ENCODE peak calls at places on chromosome 3, in eight cellular contexts. H, B, Z, K, I, O, V and W are unnamed samples.

GRCh38 chr3:11567516-11568467 is 75.9 kb downstream of the VGLL4 start:
- DNase-seq in B (peak; percentile 65), V (peak; percentile 93), Z (peak; percentile 84), H (no peak), I (peak; percentile 93), O (no peak), K (peak; percentile 71), W (no peak)

GRCh38 chr3:164577667-164578066 is 500.6 kb downstream of the SI start:
- DNase-seq in K (no peak), B (no peak), Z (no peak), O (no peak), H (no peak), I (no peak), V (no peak), W (no peak)

GRCh38 chr3:137642831-137643230 is 121.3 kb upstream of the SOX14 start:
- DNase-seq in V (peak; percentile 12), O (no peak), H (no peak), B (no peak), I (no peak), Z (no peak), K (no peak), W (no peak)

GRCh38 chr3:99509224-99509623 is 129.2 kb upstream of the COL8A1 start:
- DNase-seq in H (no peak), Z (peak; percentile 89), I (no peak), V (peak; percentile 48), B (no peak), O (no peak), K (peak; percentile 91), W (no peak)

GRCh38 chr3:171980578-171981270 is 58.7 kb upstream of the FNDC3B start:
- DNase-seq in V (no peak), B (no peak), I (no peak), O (no peak), Z (peak; percentile 38), K (peak; percentile 71), H (no peak), W (no peak)

GRCh38 chr3:100825574-100825973 is 116.3 kb downstream of the TFG start:
- DNase-seq in I (no peak), K (peak; percentile 60), Z (no peak), V (no peak), B (no peak), H (no peak), O (no peak), W (no peak)

GRCh38 chr3:114092151-114093000 is 35.8 kb downstream of the QTRT2 start:
- DNase-seq in K (no peak), H (no peak), V (peak; percentile 15), O (no peak), I (no peak), B (no peak), Z (no peak), W (no peak)

GRCh38 chr3:178602864-178603263 is 66.6 kb downstream of the KCNMB2 start:
- DNase-seq in B (no peak), O (no peak), I (no peak), V (no peak), H (no peak), Z (no peak), K (no peak), W (no peak)

GRCh38 chr3:122947621-122948202 is 79.9 kb downstream of the SEMA5B start:
- DNase-seq in I (no peak), V (peak; percentile 41), K (peak; percentile 71), Z (peak; percentile 17), H (no peak), B (no peak), O (no peak), W (no peak)

DNA sequence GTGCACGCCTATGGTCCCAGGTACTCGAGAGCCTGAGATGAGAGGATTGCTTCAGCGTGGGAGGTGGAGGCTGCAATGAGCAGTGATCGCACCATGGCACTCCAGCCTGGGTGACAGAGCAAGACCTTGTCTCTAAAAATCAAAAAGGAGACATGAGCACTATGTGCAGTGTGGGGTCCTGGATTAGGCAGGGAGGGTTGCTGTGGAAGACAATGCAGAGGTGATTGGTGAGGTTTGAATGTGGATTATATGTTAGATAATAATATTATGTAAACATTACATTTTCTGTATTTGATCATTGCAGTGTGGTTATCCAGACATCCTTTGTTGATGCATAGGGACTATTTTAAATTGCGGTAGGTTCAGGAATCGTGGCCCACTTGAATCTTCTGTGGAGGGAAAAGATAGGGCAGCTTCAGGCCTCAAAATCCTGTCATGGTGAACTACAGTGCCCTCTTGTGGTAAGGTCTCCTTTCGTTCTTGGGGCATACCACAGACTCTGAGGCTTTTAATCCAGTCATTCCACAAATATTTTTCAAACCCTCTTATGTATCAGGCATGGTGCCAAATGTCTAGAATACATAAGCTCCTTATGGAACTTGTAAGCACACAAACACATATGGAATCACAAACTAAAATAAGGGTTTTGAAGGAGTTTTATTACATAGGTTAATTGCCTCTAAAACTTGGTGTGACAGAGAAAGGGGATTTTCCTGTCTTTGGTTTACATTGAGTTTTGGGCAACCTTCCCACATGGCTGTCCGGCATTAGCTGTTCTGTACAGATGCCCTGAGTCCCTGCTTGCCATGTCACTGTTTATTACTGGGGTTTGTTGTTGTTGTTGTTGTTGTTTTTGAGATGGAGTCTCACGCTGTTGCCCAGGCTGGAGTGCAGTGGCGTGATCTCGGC is 37.7 kb downstream of the GPD1L start:
- DNase-seq in I (no peak), V (peak; percentile 94), K (peak; percentile 96), B (no peak), O (peak; percentile 98), H (peak; percentile 40), Z (peak; percentile 97), W (peak; percentile 73)
- TF ChIP-seq CTCF in I (peak; percentile 90), V (peak; percentile 87), K (peak; percentile 85), B (peak; percentile 77), O (peak; percentile 75), H (peak; percentile 67), Z (peak; percentile 83), W (peak; percentile 80)

DNA sequence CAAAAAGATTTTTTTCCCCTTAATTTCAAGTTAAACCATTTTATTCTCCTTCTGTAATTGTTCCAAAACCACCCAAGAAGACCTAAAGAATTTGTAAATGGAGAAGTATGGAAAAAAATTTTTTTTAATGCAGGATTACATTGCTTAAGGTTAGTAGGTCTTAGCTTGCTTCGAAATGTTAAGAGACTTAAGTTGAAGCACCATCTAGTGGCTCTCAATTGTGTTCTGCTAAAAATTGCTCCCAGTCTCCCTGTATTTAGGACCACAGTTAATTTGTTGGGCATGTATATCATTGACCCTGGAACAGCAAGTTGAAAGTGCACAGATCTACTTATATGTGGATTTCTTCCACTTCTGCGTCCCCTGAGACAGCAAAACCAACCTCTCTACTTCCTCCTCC is 32.4 kb downstream of the CD200R1L start:
- DNase-seq in V (peak; percentile 84), H (no peak), O (peak; percentile 50), Z (peak; percentile 89), I (no peak), B (no peak), K (peak; percentile 93), W (peak; percentile 59)
- TF ChIP-seq CTCF in V (peak; percentile 66), H (peak; percentile 26), O (peak; percentile 43), Z (peak; percentile 74), I (peak; percentile 44), B (peak; percentile 30), K (peak; percentile 73), W (peak; percentile 70)

DNA sequence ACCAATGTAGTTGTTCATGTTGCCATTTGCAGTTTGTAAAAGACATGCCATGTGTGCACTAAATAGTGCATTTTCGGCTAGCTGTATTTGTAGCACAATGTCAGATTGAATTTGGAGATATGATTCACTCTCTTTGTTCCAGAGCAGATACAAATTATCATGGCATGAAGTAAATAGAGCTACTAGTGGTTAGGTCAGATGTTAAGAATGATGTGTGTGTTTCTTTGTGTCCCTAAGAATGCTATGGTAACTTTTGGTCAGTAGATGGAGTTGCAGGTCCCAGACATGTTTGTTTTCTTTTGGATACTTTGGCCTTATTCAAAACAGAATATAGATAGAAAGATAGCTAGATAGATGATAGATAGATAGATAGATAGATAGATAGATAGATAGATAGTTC is 595.8 kb downstream of the NLGN1 start:
- DNase-seq in H (no peak), I (no peak), V (peak; percentile 80), B (no peak), Z (peak; percentile 58), O (peak; percentile 55), K (peak; percentile 61), W (peak; percentile 48)
- TF ChIP-seq CTCF in H (peak; percentile 38), I (no peak), V (peak; percentile 61), B (no peak), Z (peak; percentile 47), O (peak; percentile 38), K (peak; percentile 46), W (peak; percentile 55)

GRCh38 chr3:152470893-152471292 is 202.2 kb downstream of the MBNL1 start:
- DNase-seq in Z (no peak), I (no peak), O (no peak), H (no peak), B (no peak), V (no peak), K (no peak), W (no peak)

GRCh38 chr3:152471814-152472605 is 203.3 kb downstream of the MBNL1 start:
- DNase-seq in O (peak; percentile 33), Z (peak; percentile 54), I (peak; percentile 50), B (no peak), V (peak; percentile 77), K (peak; percentile 81), H (peak; percentile 60), W (peak; percentile 22)

GRCh38 chr3:152470095-152470494 is 201.4 kb downstream of the MBNL1 start:
- DNase-seq in I (no peak), Z (no peak), H (no peak), O (no peak), B (no peak), K (no peak), V (no peak), W (no peak)

GRCh38 chr3:152469238-152470025 is 200.7 kb downstream of the MBNL1 start:
- DNase-seq in Z (no peak), I (no peak), K (no peak), V (no peak), O (no peak), B (no peak), H (no peak), W (no peak)

GRCh38 chr3:152466784-152467183 is 198.1 kb downstream of the MBNL1 start:
- DNase-seq in H (no peak), O (no peak), K (peak; percentile 93), V (peak; percentile 79), B (no peak), I (no peak), Z (peak; percentile 74), W (no peak)
- TF ChIP-seq CTCF in H (peak; percentile 65), O (peak; percentile 43), K (peak; percentile 63), V (peak; percentile 59), B (peak; percentile 22), I (peak; percentile 22), Z (peak; percentile 55), W (peak; percentile 54)

GRCh38 chr3:47266709-47267489 is 15.7 kb downstream of the KIF9 start:
- DNase-seq in Z (peak; percentile 96), B (no peak), K (peak; percentile 96), H (peak; percentile 85), I (peak; percentile 90), O (peak; percentile 98), V (peak; percentile 97), W (peak; percentile 84)
- TF ChIP-seq CTCF in Z (no peak), B (no peak), K (no peak), H (no peak), I (no peak), O (no peak), V (no peak), W (no peak)

DNA sequence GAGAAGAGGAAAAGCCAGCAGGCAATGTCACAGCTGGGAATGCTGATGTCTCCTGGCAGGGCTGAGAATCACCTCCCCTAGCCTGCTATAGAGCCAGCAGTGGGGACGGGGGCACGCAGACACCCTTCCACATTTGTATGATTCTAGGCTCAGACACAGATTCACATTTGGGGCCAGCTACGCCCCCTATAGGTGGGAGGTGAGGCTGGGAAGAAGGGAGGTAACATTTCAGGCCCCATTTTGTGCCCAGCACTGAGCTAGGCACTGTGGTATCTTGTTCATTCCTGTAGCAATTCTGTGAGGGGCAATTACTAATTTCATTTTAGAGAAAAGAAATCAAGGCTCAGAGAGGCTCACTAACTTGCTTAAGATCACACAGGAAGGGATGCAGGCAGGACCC is 15.9 kb upstream of the ACAD9 start:
- DNase-seq in O (no peak), Z (no peak), V (no peak), K (no peak), B (no peak), H (no peak), I (no peak), W (no peak)
- TF ChIP-seq CTCF in O (peak; percentile 57), Z (peak; percentile 13), V (peak; percentile 33), K (peak; percentile 49), B (no peak), H (peak; percentile 35), I (no peak), W (peak; percentile 28)